ENCODE peak calls at places on chromosomes 6 and 20, in six cellular contexts. One of them, this sample, is unnamed. For H3K9me3, the result is how much of the 10 kb centered on the place peaks cover.

GRCh38 chr20:53660947-53661381 is 67.3 kb upstream of the ZNF217 start:
- DNase-seq in tibial nerve: no peak
- DNase-seq in stomach: no peak
- DNase-seq in SK-N-SH: no peak
- DNase-seq in ovary: peak
- DNase-seq in suprapubic skin: no peak
- DNase-seq in this sample: no peak

GRCh38 chr20:37919389-37920040 is 16.6 kb downstream of the VSTM2L start:
- DNase-seq in tibial nerve: no peak
- DNase-seq in stomach: no peak
- DNase-seq in SK-N-SH: no peak
- DNase-seq in ovary: no peak
- DNase-seq in suprapubic skin: no peak
- DNase-seq in this sample: no peak

GRCh38 chr6:158439255-158439654 is 120.6 kb upstream of the TMEM181 start:
- DNase-seq in tibial nerve: no peak
- DNase-seq in stomach: no peak
- DNase-seq in SK-N-SH: no peak
- DNase-seq in ovary: no peak
- DNase-seq in suprapubic skin: no peak
- DNase-seq in this sample: no peak

GRCh38 chr6:32752580-32752979 is 10.8 kb downstream of the HLA-DQB2 start:
- DNase-seq in tibial nerve: no peak
- DNase-seq in stomach: no peak
- DNase-seq in SK-N-SH: no peak
- DNase-seq in ovary: no peak
- DNase-seq in suprapubic skin: no peak
- DNase-seq in this sample: no peak

GRCh38 chr20:48607544-48607865 is 220.3 kb downstream of the PREX1 start:
- DNase-seq in tibial nerve: no peak
- DNase-seq in stomach: no peak
- DNase-seq in SK-N-SH: no peak
- DNase-seq in ovary: no peak
- DNase-seq in suprapubic skin: peak
- DNase-seq in this sample: no peak

GRCh38 chr6:90086517-90086916 is 192.2 kb downstream of the GJA10 start:
- DNase-seq in tibial nerve: no peak
- DNase-seq in stomach: no peak
- DNase-seq in SK-N-SH: no peak
- DNase-seq in ovary: no peak
- DNase-seq in suprapubic skin: no peak
- DNase-seq in this sample: no peak

GRCh38 chr6:155155787-155156447 is 107.9 kb upstream of the CLDN20 start:
- DNase-seq in tibial nerve: no peak
- DNase-seq in stomach: no peak
- DNase-seq in SK-N-SH: no peak
- DNase-seq in ovary: no peak
- DNase-seq in suprapubic skin: no peak
- DNase-seq in this sample: no peak

GRCh38 chr6:43311681-43312080 is 3.1 kb upstream of the CRIP3 start:
- DNase-seq in tibial nerve: no peak
- DNase-seq in stomach: no peak
- DNase-seq in SK-N-SH: no peak
- DNase-seq in ovary: no peak
- DNase-seq in suprapubic skin: no peak
- DNase-seq in this sample: no peak

GRCh38 chr6:101741474-101742171 is 348.1 kb downstream of the GRIK2 start:
- DNase-seq in tibial nerve: no peak
- DNase-seq in stomach: peak
- DNase-seq in SK-N-SH: no peak
- DNase-seq in ovary: no peak
- DNase-seq in suprapubic skin: no peak
- DNase-seq in this sample: no peak

GRCh38 chr6:3517350-3517749 is 60.5 kb upstream of the SLC22A23 start:
- DNase-seq in tibial nerve: peak
- DNase-seq in stomach: no peak
- DNase-seq in SK-N-SH: no peak
- DNase-seq in ovary: no peak
- DNase-seq in suprapubic skin: no peak
- DNase-seq in this sample: no peak

GRCh38 chr6:11212625-11213024 is 19.8 kb downstream of the NEDD9 start:
- DNase-seq in tibial nerve: peak
- DNase-seq in stomach: no peak
- DNase-seq in SK-N-SH: no peak
- DNase-seq in ovary: no peak
- DNase-seq in suprapubic skin: no peak
- DNase-seq in this sample: peak

GRCh38 chr20:53330744-53331143 is 262.9 kb downstream of the ZNF217 start:
- DNase-seq in tibial nerve: no peak
- DNase-seq in stomach: no peak
- DNase-seq in SK-N-SH: no peak
- DNase-seq in ovary: no peak
- DNase-seq in suprapubic skin: no peak
- DNase-seq in this sample: no peak

GRCh38 chr20:9031951-9032350 is 36.9 kb upstream of the PLCB4 start:
- DNase-seq in tibial nerve: no peak
- DNase-seq in stomach: no peak
- DNase-seq in SK-N-SH: no peak
- DNase-seq in ovary: no peak
- DNase-seq in suprapubic skin: no peak
- DNase-seq in this sample: no peak

GRCh38 chr20:58694241-58695083 is 1.9 kb downstream of the NPEPL1 start:
- DNase-seq in tibial nerve: no peak
- DNase-seq in stomach: no peak
- DNase-seq in SK-N-SH: no peak
- DNase-seq in ovary: peak
- DNase-seq in suprapubic skin: no peak
- DNase-seq in this sample: peak

GRCh38 chr6:21856844-21857243 is 263.3 kb downstream of the SOX4 start:
- DNase-seq in tibial nerve: no peak
- DNase-seq in stomach: no peak
- DNase-seq in SK-N-SH: no peak
- DNase-seq in ovary: no peak
- DNase-seq in suprapubic skin: no peak
- DNase-seq in this sample: no peak

GRCh38 chr6:6875818-6876470 is 231.8 kb upstream of the RREB1 start:
- DNase-seq in tibial nerve: no peak
- DNase-seq in stomach: no peak
- DNase-seq in SK-N-SH: no peak
- DNase-seq in ovary: no peak
- DNase-seq in suprapubic skin: no peak
- DNase-seq in this sample: no peak

GRCh38 chr6:75673885-75674284 is 72.2 kb downstream of the SENP6 start:
- DNase-seq in tibial nerve: no peak
- DNase-seq in stomach: no peak
- DNase-seq in SK-N-SH: no peak
- DNase-seq in ovary: no peak
- DNase-seq in suprapubic skin: no peak
- DNase-seq in this sample: no peak

GRCh38 chr6:36945301-36945700 is 9.2 kb upstream of the PI16 start:
- DNase-seq in tibial nerve: no peak
- DNase-seq in stomach: no peak
- DNase-seq in SK-N-SH: no peak
- DNase-seq in ovary: no peak
- DNase-seq in suprapubic skin: no peak
- DNase-seq in this sample: no peak

GRCh38 chr6:119201486-119201885 is 123.0 kb upstream of the FAM184A start:
- DNase-seq in tibial nerve: no peak
- DNase-seq in stomach: no peak
- DNase-seq in SK-N-SH: no peak
- DNase-seq in ovary: no peak
- DNase-seq in suprapubic skin: no peak
- DNase-seq in this sample: no peak

GRCh38 chr6:150249261-150249660 is 106.4 kb downstream of the PPP1R14C start:
- DNase-seq in tibial nerve: no peak
- DNase-seq in stomach: no peak
- DNase-seq in SK-N-SH: no peak
- DNase-seq in ovary: no peak
- DNase-seq in suprapubic skin: no peak
- DNase-seq in this sample: no peak

GRCh38 chr20:53642196-53643030 is 48.8 kb upstream of the ZNF217 start:
- DNase-seq in tibial nerve: peak
- DNase-seq in stomach: peak
- DNase-seq in SK-N-SH: no peak
- DNase-seq in ovary: no peak
- DNase-seq in suprapubic skin: no peak
- DNase-seq in this sample: no peak

GRCh38 chr6:26235240-26235730 is 129.7 kb upstream of the BTN3A2 start:
- DNase-seq in tibial nerve: no peak
- DNase-seq in stomach: no peak
- DNase-seq in SK-N-SH: no peak
- DNase-seq in ovary: no peak
- DNase-seq in suprapubic skin: no peak
- DNase-seq in this sample: no peak

GRCh38 chr6:151904631-151905030 is 97.1 kb downstream of the ESR1 start:
- DNase-seq in tibial nerve: no peak
- DNase-seq in stomach: no peak
- DNase-seq in SK-N-SH: no peak
- DNase-seq in ovary: no peak
- DNase-seq in suprapubic skin: no peak
- DNase-seq in this sample: no peak

GRCh38 chr6:144284753-144285547 is at the start of gene UTRN:
- DNase-seq in tibial nerve: peak
- DNase-seq in stomach: peak
- DNase-seq in SK-N-SH: peak
- DNase-seq in ovary: peak
- DNase-seq in suprapubic skin: peak
- DNase-seq in this sample: peak

GRCh38 chr6:52745764-52746201 is 17.5 kb downstream of the GSTA2 start:
- DNase-seq in tibial nerve: no peak
- DNase-seq in stomach: no peak
- DNase-seq in SK-N-SH: no peak
- DNase-seq in ovary: no peak
- DNase-seq in suprapubic skin: no peak
- DNase-seq in this sample: no peak

GRCh38 chr6:31187780-31188194 is 17.3 kb upstream of the POU5F1 start:
- DNase-seq in tibial nerve: no peak
- DNase-seq in stomach: no peak
- DNase-seq in SK-N-SH: no peak
- DNase-seq in ovary: no peak
- DNase-seq in suprapubic skin: no peak
- DNase-seq in this sample: no peak

GRCh38 chr20:52869698-52870288 is 102.4 kb upstream of the TSHZ2 start:
- DNase-seq in tibial nerve: no peak
- DNase-seq in stomach: no peak
- DNase-seq in SK-N-SH: no peak
- DNase-seq in ovary: no peak
- DNase-seq in suprapubic skin: no peak
- DNase-seq in this sample: no peak

GRCh38 chr20:15976047-15976731 is 597.1 kb downstream of the KIF16B start:
- DNase-seq in tibial nerve: no peak
- DNase-seq in stomach: no peak
- DNase-seq in SK-N-SH: no peak
- DNase-seq in ovary: no peak
- DNase-seq in suprapubic skin: no peak
- DNase-seq in this sample: no peak

GRCh38 chr20:61757678-61758555 is 307.8 kb downstream of the TAF4 start:
- DNase-seq in tibial nerve: no peak
- DNase-seq in stomach: no peak
- DNase-seq in SK-N-SH: no peak
- DNase-seq in ovary: no peak
- DNase-seq in suprapubic skin: peak
- DNase-seq in this sample: peak

GRCh38 chr6:116404706-116405105 is 34.0 kb downstream of the DSE start:
- DNase-seq in tibial nerve: no peak
- DNase-seq in stomach: no peak
- DNase-seq in SK-N-SH: no peak
- DNase-seq in ovary: no peak
- DNase-seq in suprapubic skin: no peak
- DNase-seq in this sample: no peak
- H3K4me3 ChIP-seq in tibial nerve: no peak
- H3K4me3 ChIP-seq in stomach: no peak
- H3K4me3 ChIP-seq in SK-N-SH: no peak
- H3K4me3 ChIP-seq in ovary: no peak
- H3K4me3 ChIP-seq in suprapubic skin: no peak
- H3K4me3 ChIP-seq in this sample: peak

GRCh38 chr6:15730442-15730841 is 67.6 kb upstream of the DTNBP1 start:
- DNase-seq in tibial nerve: no peak
- DNase-seq in stomach: no peak
- DNase-seq in SK-N-SH: peak
- DNase-seq in ovary: no peak
- DNase-seq in suprapubic skin: no peak
- DNase-seq in this sample: no peak
- TF ChIP-seq EP300 in tibial nerve: no peak
- TF ChIP-seq EP300 in stomach: no peak
- TF ChIP-seq EP300 in SK-N-SH: peak
- TF ChIP-seq EP300 in ovary: no peak
- TF ChIP-seq EP300 in suprapubic skin: no peak
- TF ChIP-seq EP300 in this sample: no peak

DNA sequence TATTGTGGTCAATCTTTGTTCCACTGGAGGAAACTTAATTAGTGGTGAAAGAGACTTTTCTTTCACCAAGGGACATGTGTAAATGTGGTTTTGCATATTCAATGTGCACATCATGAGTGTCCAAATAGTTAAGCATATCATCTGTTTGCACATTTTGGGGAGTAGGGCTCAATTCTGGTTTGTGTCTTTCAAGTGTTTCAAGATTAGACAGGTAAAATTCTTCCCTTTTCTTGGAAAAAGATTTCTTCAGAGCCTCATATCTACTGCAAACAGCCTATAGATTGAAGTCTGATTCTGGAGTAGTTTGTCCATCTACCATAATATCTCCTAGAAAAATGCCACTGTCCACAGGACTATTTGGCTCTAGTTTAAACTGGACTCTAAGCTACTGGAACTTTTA is 26.9 kb upstream of the DEFB118 start:
- DNase-seq in tibial nerve: no peak
- DNase-seq in stomach: no peak
- DNase-seq in SK-N-SH: no peak
- DNase-seq in ovary: no peak
- DNase-seq in suprapubic skin: no peak
- DNase-seq in this sample: no peak
- H3K9me3 ChIP-seq in tibial nerve: under half
- H3K9me3 ChIP-seq in stomach: under half
- H3K9me3 ChIP-seq in SK-N-SH: under half
- H3K9me3 ChIP-seq in ovary: under half
- H3K9me3 ChIP-seq in suprapubic skin: under half
- H3K9me3 ChIP-seq in this sample: under half

GRCh38 chr6:85127179-85127498 is 322.7 kb upstream of the NT5E start:
- DNase-seq in tibial nerve: no peak
- DNase-seq in stomach: no peak
- DNase-seq in SK-N-SH: no peak
- DNase-seq in ovary: no peak
- DNase-seq in suprapubic skin: no peak
- DNase-seq in this sample: no peak

GRCh38 chr6:85127696-85128225 is 322.1 kb upstream of the NT5E start:
- DNase-seq in tibial nerve: no peak
- DNase-seq in stomach: no peak
- DNase-seq in SK-N-SH: no peak
- DNase-seq in ovary: no peak
- DNase-seq in suprapubic skin: no peak
- DNase-seq in this sample: no peak

GRCh38 chr6:85124472-85125428 is 325.1 kb upstream of the NT5E start:
- DNase-seq in tibial nerve: no peak
- DNase-seq in stomach: no peak
- DNase-seq in SK-N-SH: no peak
- DNase-seq in ovary: no peak
- DNase-seq in suprapubic skin: no peak
- DNase-seq in this sample: no peak

GRCh38 chr6:85129881-85130280 is 320.0 kb upstream of the NT5E start:
- DNase-seq in tibial nerve: no peak
- DNase-seq in stomach: no peak
- DNase-seq in SK-N-SH: no peak
- DNase-seq in ovary: no peak
- DNase-seq in suprapubic skin: no peak
- DNase-seq in this sample: no peak

GRCh38 chr6:85126448-85127178 is 323.3 kb upstream of the NT5E start:
- DNase-seq in tibial nerve: peak
- DNase-seq in stomach: no peak
- DNase-seq in SK-N-SH: peak
- DNase-seq in ovary: no peak
- DNase-seq in suprapubic skin: peak
- DNase-seq in this sample: no peak
- H3K4me3 ChIP-seq in tibial nerve: no peak
- H3K4me3 ChIP-seq in stomach: no peak
- H3K4me3 ChIP-seq in SK-N-SH: no peak
- H3K4me3 ChIP-seq in ovary: no peak
- H3K4me3 ChIP-seq in suprapubic skin: no peak
- H3K4me3 ChIP-seq in this sample: no peak